ENCODE peak calls at places on chromosomes 11 and 22, in eight cellular contexts. K is fibroblast of the aortic adventitia, L is hypothalamus, E is fibroblast of pulmonary artery, W is lung microvascular endothelial cell, D is GM18507, N is skeletal muscle cell, Q is nephron progenitor cell. G is an unnamed sample.

GRCh38 chr11:60879104-60879503 is 11.8 kb downstream of the ZP1 start:
- DNase-seq in K (no peak), L (no peak), E (no peak), W (no peak), D (no peak), N (no peak), Q (no peak), G (no peak)

GRCh38 chr11:35927730-35928129 is 16.1 kb upstream of the LDLRAD3 start:
- DNase-seq in K (peak; percentile 65), L (no peak), E (peak; percentile 81), W (no peak), D (no peak), N (peak; percentile 69), Q (no peak), G (peak; percentile 75)

GRCh38 chr22:48261706-48262105 is 1499.3 kb downstream of the TBC1D22A start:
- DNase-seq in K (no peak), L (no peak), E (no peak), W (no peak), D (no peak), N (no peak), Q (no peak), G (no peak)

GRCh38 chr11:129278586-129279319 is 86.6 kb upstream of the ARHGAP32 start:
- DNase-seq in K (no peak), L (no peak), E (no peak), W (peak; percentile 14), D (no peak), N (no peak), Q (peak; percentile 56), G (no peak)

GRCh38 chr11:76800466-76801200 is 17.5 kb downstream of the TSKU start:
- DNase-seq in K (no peak), L (no peak), E (no peak), W (no peak), D (no peak), N (no peak), Q (no peak), G (no peak)

GRCh38 chr11:128910583-128910982 is 19.4 kb downstream of the KCNJ5 start:
- DNase-seq in K (no peak), L (no peak), E (no peak), W (no peak), D (no peak), N (no peak), Q (no peak), G (no peak)

GRCh38 chr11:40445391-40445790 is 1014.1 kb downstream of the LRRC4C start:
- DNase-seq in K (no peak), L (no peak), E (no peak), W (no peak), D (no peak), N (no peak), Q (no peak), G (no peak)

GRCh38 chr11:72813740-72814138 is 472 bp upstream of the ATG16L2 start:
- DNase-seq in K (no peak), L (no peak), E (peak; percentile 75), W (no peak), D (no peak), N (no peak), Q (no peak), G (peak; percentile 59)

GRCh38 chr22:29477919-29478318 is 2.1 kb upstream of the NEFH start:
- DNase-seq in K (no peak), L (no peak), E (no peak), W (no peak), D (no peak), N (no peak), Q (no peak), G (no peak)

GRCh38 chr11:126189109-126189929 is 22.1 kb downstream of the RPUSD4 start:
- DNase-seq in K (no peak), L (no peak), E (no peak), W (no peak), D (no peak), N (no peak), Q (no peak), G (no peak)

GRCh38 chr22:35409783-35410662 is 10.1 kb downstream of the MCM5 start:
- DNase-seq in K (no peak), L (no peak), E (peak; percentile 31), W (no peak), D (peak; percentile 64), N (no peak), Q (no peak), G (no peak)